ENCODE peak calls at places on chromosome 22, in four cellular contexts. S is mammary epithelial cell, O is OCI-LY7, N is HCT116. Q is an unnamed sample.

GRCh38 chr22:41288245-41288946 is 2.4 kb upstream of the RANGAP1 start:
- DNase-seq in S (peak), O (no peak), N (peak), Q (peak)

GRCh38 chr22:37282385-37282677 is at the start of gene CYTH4:
- DNase-seq in S (peak), O (peak), N (no peak), Q (no peak)

GRCh38 chr22:50157976-50158375 is 12.6 kb upstream of the PANX2 start:
- DNase-seq in S (peak), O (no peak), N (no peak), Q (no peak)

GRCh38 chr22:34976474-34976873 is 89.5 kb upstream of the ISX start:
- DNase-seq in S (no peak), O (no peak), N (no peak), Q (no peak)

GRCh38 chr22:24155597-24156145 is 25.6 kb upstream of the SUSD2 start:
- DNase-seq in S (peak), O (peak), N (no peak), Q (peak)

GRCh38 chr22:20979243-20979809 is 2.8 kb upstream of the LZTR1 start:
- DNase-seq in S (peak), O (no peak), N (no peak), Q (peak)

GRCh38 chr22:29691636-29692326 is 28.0 kb upstream of the CABP7 start:
- DNase-seq in S (no peak), O (no peak), N (no peak), Q (peak)

GRCh38 chr22:20264614-20265452 is 3.3 kb downstream of the RTN4R start:
- DNase-seq in S (no peak), O (no peak), N (no peak), Q (no peak)

GRCh38 chr22:39237276-39238123 is 7.3 kb downstream of the PDGFB start:
- DNase-seq in S (no peak), O (no peak), N (no peak), Q (no peak)

GRCh38 chr22:42721045-42721434 is 370 bp upstream of the A4GALT start:
- DNase-seq in S (no peak), O (no peak), N (no peak), Q (peak)

GRCh38 chr22:38317995-38318715 is 922 bp upstream of the CSNK1E start:
- DNase-seq in S (peak), O (no peak), N (peak), Q (no peak)

GRCh38 chr22:19713650-19714319 is 518 bp upstream of the SEPTIN5 start:
- DNase-seq in S (no peak), O (no peak), N (no peak), Q (peak)

GRCh38 chr22:50561401-50562074 is 1.2 kb downstream of the SYCE3 start:
- DNase-seq in S (no peak), O (no peak), N (no peak), Q (peak)

GRCh38 chr22:20249797-20250354 is 18.2 kb downstream of the RTN4R start:
- DNase-seq in S (peak), O (no peak), N (no peak), Q (no peak)

GRCh38 chr22:40128989-40129388 is 48.7 kb upstream of the TNRC6B start:
- DNase-seq in S (no peak), O (peak), N (no peak), Q (no peak)

GRCh38 chr22:20057596-20058268 is 22.3 kb upstream of the DGCR8 start:
- DNase-seq in S (no peak), O (no peak), N (no peak), Q (no peak)

GRCh38 chr22:30275625-30276024 is 9.0 kb upstream of the OSM start:
- DNase-seq in S (peak), O (peak), N (no peak), Q (no peak)

GRCh38 chr22:29693151-29693550 is 26.7 kb upstream of the CABP7 start:
- DNase-seq in S (no peak), O (no peak), N (no peak), Q (no peak)

GRCh38 chr22:22802346-22802970 is 85.2 kb upstream of the IGLL5 start:
- DNase-seq in S (no peak), O (peak), N (no peak), Q (peak)

GRCh38 chr22:37335819-37336199 is 53.5 kb downstream of the CYTH4 start:
- DNase-seq in S (no peak), O (no peak), N (no peak), Q (no peak)

GRCh38 chr22:36541831-36542391 is 12.9 kb upstream of the EIF3D start:
- DNase-seq in S (peak), O (no peak), N (peak), Q (no peak)

GRCh38 chr22:19745155-19746133 is 15.1 kb upstream of the TBX1 start:
- DNase-seq in S (no peak), O (no peak), N (no peak), Q (peak)

GRCh38 chr22:31818481-31819392 is 64.9 kb downstream of the DEPDC5 start:
- DNase-seq in S (peak), O (no peak), N (no peak), Q (peak)

GRCh38 chr22:42366815-42367581 is 65.2 kb downstream of the NFAM1 start:
- DNase-seq in S (no peak), O (no peak), N (no peak), Q (no peak)

GRCh38 chr22:39574779-39575551 is 4.4 kb downstream of the CACNA1I start:
- DNase-seq in S (peak), O (no peak), N (peak), Q (no peak)

GRCh38 chr22:22959147-22959827 is 71.7 kb downstream of the IGLL5 start:
- DNase-seq in S (peak), O (peak), N (peak), Q (peak)

GRCh38 chr22:48940266-48940987 is 887.2 kb downstream of the BRD1 start:
- DNase-seq in S (no peak), O (no peak), N (no peak), Q (no peak)

GRCh38 chr22:46010951-46011626 is 34.1 kb upstream of the WNT7B start:
- DNase-seq in S (no peak), O (no peak), N (no peak), Q (no peak)
- TF ChIP-seq CTCF in S (no peak), O (no peak), N (no peak), Q (no peak)

DNA sequence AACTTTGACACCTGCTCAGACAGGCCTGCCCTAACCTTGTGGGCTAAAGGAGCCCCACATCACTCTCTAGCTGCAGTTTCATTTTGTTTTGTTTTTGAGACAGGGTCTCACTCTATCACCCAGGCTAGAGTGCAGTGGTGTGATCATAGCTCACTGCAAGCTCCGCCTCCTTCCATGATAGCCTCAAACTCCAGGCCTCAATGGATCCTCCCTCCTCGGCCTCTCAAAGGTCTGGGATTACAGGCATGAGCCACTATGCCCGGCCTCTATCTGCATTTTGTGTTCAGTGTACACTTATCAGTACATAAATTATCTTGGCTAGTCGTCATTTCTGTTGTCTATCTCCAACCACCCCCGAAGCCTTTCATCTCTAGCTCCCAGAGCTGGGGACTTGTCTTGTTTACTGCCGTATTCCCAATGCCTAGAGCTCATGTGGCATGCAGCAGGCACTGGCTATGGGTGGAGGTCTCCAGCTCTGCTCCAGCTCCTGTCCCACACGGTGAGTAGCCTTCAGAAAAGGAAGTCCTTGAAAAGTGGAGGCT is 22.1 kb upstream of the PEX26 start:
- DNase-seq in S (no peak), O (no peak), N (no peak), Q (no peak)
- H2AFZ ChIP-seq in S (peak), O (peak), N (no peak), Q (no peak)

DNA sequence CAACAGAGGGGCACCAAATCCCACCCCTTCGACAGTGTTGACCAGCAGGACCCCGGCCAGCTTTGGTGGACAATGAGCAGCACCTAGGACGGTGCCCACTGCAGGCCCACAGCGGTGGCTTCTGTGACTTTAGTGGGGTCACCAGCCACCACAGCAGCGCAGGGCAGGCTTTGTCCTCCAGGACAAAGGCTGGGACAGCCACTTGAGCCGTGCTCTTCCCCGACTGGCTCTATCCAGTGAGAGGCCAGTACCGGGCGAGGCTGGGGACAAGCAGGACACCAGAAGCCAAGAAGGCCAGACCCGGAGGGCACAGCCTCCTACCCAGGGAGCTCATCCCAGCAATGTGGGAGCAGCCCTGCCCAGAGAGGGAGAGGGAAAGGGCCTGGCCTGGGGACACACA is 98.7 kb upstream of the RTL6 start:
- DNase-seq in S (no peak), O (no peak), N (no peak), Q (no peak)
- H3K4me2 ChIP-seq in S (no peak), O (no peak), N (no peak), Q (no peak)

DNA sequence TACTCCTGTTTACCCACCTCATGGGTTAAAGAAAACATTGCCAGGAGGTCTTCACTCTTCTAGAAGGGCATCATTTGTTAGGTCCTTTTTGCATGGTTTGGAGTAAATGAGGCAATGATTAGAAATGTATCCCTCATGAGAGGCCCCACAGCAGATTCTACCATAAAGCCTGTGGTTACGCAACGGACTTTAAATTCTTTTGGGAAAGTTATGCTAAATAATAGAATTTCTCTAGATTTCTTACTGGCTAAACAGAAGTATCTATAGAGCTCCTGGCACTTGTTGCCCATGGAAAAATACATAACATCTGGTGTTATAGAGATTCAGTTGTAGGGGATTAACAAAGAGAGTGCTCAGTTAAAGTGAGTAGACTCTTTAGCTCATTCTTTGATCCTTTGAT is 15.1 kb upstream of the ATXN10 start:
- DNase-seq in S (no peak), O (no peak), N (no peak), Q (no peak)
- TF ChIP-seq CTCF in S (no peak), O (no peak), N (no peak), Q (no peak)

Q was measured in GM23338.